ENCODE peak calls at places on chromosomes 5 and 9, in four cellular contexts. One of them, this sample, is unnamed.

GRCh38 chr5:103456476-103456875 is 106.1 kb downstream of the NUDT12 start:
- DNase-seq in stomach: no peak
- DNase-seq in brain microvascular endothelial cell: no peak
- DNase-seq in fibroblast of mammary gland: no peak
- DNase-seq in this sample: no peak

GRCh38 chr5:126253406-126253805 is 169.8 kb upstream of the GRAMD2B start:
- DNase-seq in brain microvascular endothelial cell: no peak
- DNase-seq in stomach: no peak
- DNase-seq in fibroblast of mammary gland: no peak
- DNase-seq in this sample: no peak

GRCh38 chr5:32319392-32319791 is 6.7 kb upstream of the MTMR12 start:
- DNase-seq in brain microvascular endothelial cell: no peak
- DNase-seq in stomach: no peak
- DNase-seq in fibroblast of mammary gland: no peak
- DNase-seq in this sample: no peak

GRCh38 chr9:137456864-137457405 is 2.2 kb downstream of the NSMF start:
- DNase-seq in brain microvascular endothelial cell: no peak
- DNase-seq in fibroblast of mammary gland: no peak
- DNase-seq in stomach: no peak
- DNase-seq in this sample: no peak

GRCh38 chr5:78699565-78700143 is 51.1 kb upstream of the LHFPL2 start:
- DNase-seq in brain microvascular endothelial cell: peak
- DNase-seq in fibroblast of mammary gland: peak
- DNase-seq in stomach: peak
- DNase-seq in this sample: peak

GRCh38 chr9:122307036-122307435 is 42.4 kb downstream of the MRRF start:
- DNase-seq in brain microvascular endothelial cell: no peak
- DNase-seq in stomach: no peak
- DNase-seq in fibroblast of mammary gland: no peak
- DNase-seq in this sample: no peak

GRCh38 chr5:40877371-40877988 is 31.8 kb upstream of the C7 start:
- DNase-seq in brain microvascular endothelial cell: no peak
- DNase-seq in fibroblast of mammary gland: peak
- DNase-seq in stomach: no peak
- DNase-seq in this sample: no peak

GRCh38 chr5:172451771-172452197 is 2.5 kb downstream of the SH3PXD2B start:
- DNase-seq in fibroblast of mammary gland: peak
- DNase-seq in stomach: peak
- DNase-seq in brain microvascular endothelial cell: peak
- DNase-seq in this sample: peak

GRCh38 chr5:60803712-60804111 is 40.4 kb downstream of the ELOVL7 start:
- DNase-seq in fibroblast of mammary gland: no peak
- DNase-seq in brain microvascular endothelial cell: no peak
- DNase-seq in stomach: no peak
- DNase-seq in this sample: no peak

GRCh38 chr5:119360905-119361605 is 5.2 kb downstream of the TNFAIP8 start:
- DNase-seq in stomach: no peak
- DNase-seq in brain microvascular endothelial cell: peak
- DNase-seq in fibroblast of mammary gland: peak
- DNase-seq in this sample: peak

GRCh38 chr5:34511481-34511880 is 144.6 kb upstream of the RAI14 start:
- DNase-seq in stomach: no peak
- DNase-seq in brain microvascular endothelial cell: no peak
- DNase-seq in fibroblast of mammary gland: no peak
- DNase-seq in this sample: no peak

GRCh38 chr5:166720026-166720425 is 1571.4 kb upstream of the WWC1 start:
- DNase-seq in brain microvascular endothelial cell: no peak
- DNase-seq in stomach: no peak
- DNase-seq in fibroblast of mammary gland: no peak
- DNase-seq in this sample: no peak

GRCh38 chr5:69510694-69511093 is 18.1 kb downstream of the OCLN start:
- DNase-seq in fibroblast of mammary gland: no peak
- DNase-seq in brain microvascular endothelial cell: no peak
- DNase-seq in stomach: no peak
- DNase-seq in this sample: no peak

GRCh38 chr5:10563132-10563939 is 534 bp upstream of the ANKRD33B start:
- DNase-seq in stomach: no peak
- DNase-seq in brain microvascular endothelial cell: peak
- DNase-seq in fibroblast of mammary gland: no peak
- DNase-seq in this sample: no peak

GRCh38 chr5:38483788-38484398 is 72.6 kb downstream of the LIFR start:
- DNase-seq in brain microvascular endothelial cell: no peak
- DNase-seq in fibroblast of mammary gland: no peak
- DNase-seq in stomach: no peak
- DNase-seq in this sample: no peak
- TF ChIP-seq CTCF in brain microvascular endothelial cell: peak
- TF ChIP-seq CTCF in fibroblast of mammary gland: no peak
- TF ChIP-seq CTCF in stomach: no peak
- TF ChIP-seq CTCF in this sample: peak

DNA sequence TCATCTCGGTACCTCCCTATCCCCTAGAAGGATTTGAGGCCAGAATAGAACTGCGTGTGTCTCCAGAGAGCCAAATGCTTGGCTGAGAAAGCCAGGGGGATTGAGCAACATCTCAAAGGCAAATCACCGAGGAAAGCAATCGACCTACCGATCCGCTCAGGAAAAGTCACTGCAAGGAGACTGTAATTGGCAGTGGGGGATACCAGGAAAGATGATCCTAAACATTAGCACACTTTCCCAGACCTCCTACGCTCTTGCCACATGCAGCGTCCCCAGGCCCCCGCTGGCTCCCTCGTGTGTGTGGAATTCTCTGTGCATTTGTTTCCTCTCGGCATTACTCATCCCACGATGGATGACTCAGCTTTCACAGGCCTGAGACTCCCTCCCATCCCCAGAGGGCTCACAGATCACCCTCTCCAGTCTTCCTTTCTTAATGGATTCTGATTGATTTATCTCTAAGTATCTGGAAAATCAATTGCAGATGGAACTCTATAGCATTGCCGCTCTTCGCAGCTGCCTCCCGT is 82.2 kb upstream of the ICE1 start:
- DNase-seq in fibroblast of mammary gland: peak
- DNase-seq in brain microvascular endothelial cell: peak
- DNase-seq in stomach: peak
- DNase-seq in this sample: peak
- TF ChIP-seq CTCF in fibroblast of mammary gland: peak
- TF ChIP-seq CTCF in brain microvascular endothelial cell: peak
- TF ChIP-seq CTCF in stomach: no peak
- TF ChIP-seq CTCF in this sample: peak

DNA sequence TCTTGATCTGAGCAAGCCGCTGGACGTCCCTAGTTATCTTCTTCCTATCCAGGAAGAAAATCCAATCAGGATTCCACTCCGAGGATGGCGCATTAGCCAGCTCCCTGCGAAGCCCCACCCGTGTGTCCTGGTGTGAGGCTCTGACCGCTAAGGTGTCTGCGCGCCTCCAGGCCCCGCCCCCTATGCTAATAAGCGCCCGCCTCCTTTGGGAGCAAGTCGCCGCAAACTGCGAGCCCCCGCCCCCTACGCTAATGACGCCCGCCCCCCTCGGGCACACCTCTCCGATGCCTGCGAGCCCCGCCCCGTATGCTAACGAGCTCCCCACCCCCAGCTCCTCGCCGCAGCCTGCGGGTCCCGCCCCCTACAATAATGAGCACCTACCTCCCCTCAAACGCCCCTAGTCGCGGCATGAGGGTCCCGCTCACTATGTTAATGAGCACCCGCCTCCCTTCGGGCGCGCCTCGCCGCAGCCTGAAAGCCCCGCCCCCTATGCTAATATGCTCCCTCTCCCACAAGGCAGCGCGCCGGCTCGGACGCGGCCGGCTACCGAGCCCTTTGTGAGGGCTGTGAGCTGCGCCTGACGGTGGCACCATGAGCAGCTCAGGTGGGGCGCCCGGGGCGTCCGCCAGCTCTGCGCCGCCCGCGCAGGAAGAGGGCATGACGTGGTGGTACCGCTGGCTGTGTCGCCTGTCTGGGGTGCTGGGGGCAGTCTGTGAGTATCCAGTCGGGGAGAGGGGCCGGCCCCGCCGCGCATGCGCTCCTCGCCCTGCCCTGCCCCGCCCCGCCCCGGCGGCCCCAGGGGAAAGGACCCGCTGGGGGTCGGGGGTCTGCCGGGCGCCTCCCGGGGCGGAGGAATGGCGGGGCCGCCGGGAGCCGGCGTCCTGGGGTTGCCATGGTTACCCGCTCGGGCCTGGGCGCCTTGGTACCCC is at the start of gene CACFD1:
- DNase-seq in stomach: peak
- DNase-seq in brain microvascular endothelial cell: peak
- DNase-seq in fibroblast of mammary gland: peak
- DNase-seq in this sample: peak
- TF ChIP-seq CTCF in stomach: no peak
- TF ChIP-seq CTCF in brain microvascular endothelial cell: no peak
- TF ChIP-seq CTCF in fibroblast of mammary gland: no peak
- TF ChIP-seq CTCF in this sample: no peak

GRCh38 chr5:8861764-8862163 is 684.1 kb downstream of the SEMA5A start:
- DNase-seq in fibroblast of mammary gland: peak
- DNase-seq in stomach: no peak
- DNase-seq in brain microvascular endothelial cell: no peak
- DNase-seq in this sample: no peak

GRCh38 chr5:8869932-8870331 is 675.9 kb downstream of the SEMA5A start:
- DNase-seq in brain microvascular endothelial cell: no peak
- DNase-seq in stomach: no peak
- DNase-seq in fibroblast of mammary gland: no peak
- DNase-seq in this sample: no peak

GRCh38 chr5:8865686-8866374 is 680.0 kb downstream of the SEMA5A start:
- DNase-seq in brain microvascular endothelial cell: no peak
- DNase-seq in fibroblast of mammary gland: no peak
- DNase-seq in stomach: no peak
- DNase-seq in this sample: no peak

DNA sequence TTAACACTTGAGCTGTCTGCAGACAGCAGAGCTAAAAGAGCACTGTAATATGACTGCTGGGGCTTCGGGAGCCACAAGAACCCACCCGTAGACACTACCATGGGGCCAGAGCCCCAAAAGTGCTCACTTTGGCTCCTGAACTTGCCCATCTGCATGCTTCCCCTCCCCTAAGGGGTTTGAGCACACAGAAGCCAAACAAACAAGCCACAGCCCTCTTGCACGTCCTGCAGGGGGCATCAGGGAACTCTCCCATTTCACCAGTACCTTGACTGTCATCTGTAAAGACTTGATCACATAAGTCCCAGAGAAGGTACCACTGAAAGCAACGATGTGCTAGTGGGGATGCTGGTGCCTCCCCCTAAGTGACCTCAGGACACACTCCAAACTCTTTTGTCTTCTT is 681.8 kb downstream of the SEMA5A start:
- DNase-seq in brain microvascular endothelial cell: no peak
- DNase-seq in stomach: no peak
- DNase-seq in fibroblast of mammary gland: peak
- DNase-seq in this sample: peak
- TF ChIP-seq CTCF in brain microvascular endothelial cell: peak
- TF ChIP-seq CTCF in stomach: no peak
- TF ChIP-seq CTCF in fibroblast of mammary gland: peak
- TF ChIP-seq CTCF in this sample: peak

GRCh38 chr5:1824109-1824821 is 23.1 kb downstream of the NDUFS6 start:
- DNase-seq in brain microvascular endothelial cell: no peak
- DNase-seq in fibroblast of mammary gland: no peak
- DNase-seq in stomach: no peak
- DNase-seq in this sample: no peak
- TF ChIP-seq CTCF in brain microvascular endothelial cell: no peak
- TF ChIP-seq CTCF in fibroblast of mammary gland: no peak
- TF ChIP-seq CTCF in stomach: no peak
- TF ChIP-seq CTCF in this sample: peak

GRCh38 chr9:6845881-6846280 is 88.1 kb downstream of the KDM4C start:
- DNase-seq in stomach: no peak
- DNase-seq in fibroblast of mammary gland: no peak
- DNase-seq in brain microvascular endothelial cell: no peak
- DNase-seq in this sample: peak
- TF ChIP-seq CTCF in stomach: no peak
- TF ChIP-seq CTCF in fibroblast of mammary gland: peak
- TF ChIP-seq CTCF in brain microvascular endothelial cell: peak
- TF ChIP-seq CTCF in this sample: peak

DNA sequence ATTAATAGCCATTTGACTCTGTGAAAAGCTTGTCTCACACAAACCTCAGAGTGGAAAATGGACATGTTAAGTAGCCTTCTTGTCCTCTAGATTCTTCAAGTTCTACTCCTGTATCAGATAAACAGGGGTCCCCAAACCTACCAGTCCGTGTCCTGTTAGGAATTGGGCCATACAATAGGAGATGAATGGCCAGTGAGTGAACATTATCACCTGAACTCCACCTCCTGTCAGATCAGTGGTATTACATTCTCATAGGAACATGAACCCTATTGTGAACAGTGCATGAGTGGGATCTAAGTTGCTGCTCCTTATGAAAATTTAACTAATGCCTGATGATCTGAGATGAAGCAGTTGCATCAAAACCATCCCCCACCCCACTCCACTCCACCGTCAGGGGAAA is 136.3 kb downstream of the TMEM232 start:
- DNase-seq in brain microvascular endothelial cell: peak
- DNase-seq in fibroblast of mammary gland: peak
- DNase-seq in stomach: no peak
- DNase-seq in this sample: no peak
- TF ChIP-seq CTCF in brain microvascular endothelial cell: peak
- TF ChIP-seq CTCF in fibroblast of mammary gland: peak
- TF ChIP-seq CTCF in stomach: no peak
- TF ChIP-seq CTCF in this sample: no peak

GRCh38 chr5:173721259-173722232 is 105.1 kb upstream of the BOD1 start:
- DNase-seq in brain microvascular endothelial cell: no peak
- DNase-seq in fibroblast of mammary gland: no peak
- DNase-seq in stomach: no peak
- DNase-seq in this sample: no peak
- TF ChIP-seq CTCF in brain microvascular endothelial cell: peak
- TF ChIP-seq CTCF in fibroblast of mammary gland: no peak
- TF ChIP-seq CTCF in stomach: no peak
- TF ChIP-seq CTCF in this sample: peak

GRCh38 chr9:101254733-101255473 is 129.9 kb downstream of the BAAT start:
- DNase-seq in fibroblast of mammary gland: no peak
- DNase-seq in brain microvascular endothelial cell: no peak
- DNase-seq in stomach: no peak
- DNase-seq in this sample: no peak
- TF ChIP-seq CTCF in fibroblast of mammary gland: no peak
- TF ChIP-seq CTCF in brain microvascular endothelial cell: no peak
- TF ChIP-seq CTCF in stomach: no peak
- TF ChIP-seq CTCF in this sample: no peak

This sample was measured in HFFc6.